ENCODE peak calls at places on chromosomes 5 and 9, in nine cellular contexts. M, O, C, Q, S, D, J, T and X are unnamed samples.

GRCh38 chr9:120985759-120986353 is 59.3 kb upstream of the TRAF1 start:
- DNase-seq in M (no peak), O (peak; percentile 58), C (peak; percentile 75), Q (no peak), S (peak; percentile 54), D (no peak), J (peak; percentile 28), T (peak; percentile 38), X (no peak)

GRCh38 chr9:108933231-108933630 is 693 bp downstream of the ELP1 start:
- DNase-seq in M (peak; percentile 0), O (peak; percentile 25), C (peak; percentile 2), Q (no peak), S (peak; percentile 31), D (no peak), J (peak; percentile 20), T (no peak), X (no peak)

GRCh38 chr5:108924457-108924961 is 176.8 kb downstream of the FER start:
- DNase-seq in M (no peak), O (no peak), C (peak; percentile 3), Q (no peak), S (no peak), D (no peak), J (no peak), T (no peak), X (peak; percentile 15)

GRCh38 chr5:35476046-35476445 is 141.6 kb upstream of the SPEF2 start:
- DNase-seq in M (no peak), O (no peak), C (no peak), Q (no peak), S (no peak), D (no peak), J (no peak), T (no peak), X (no peak)

GRCh38 chr5:179530069-179530998 is 20.0 kb upstream of the RUFY1 start:
- DNase-seq in M (peak; percentile 46), O (no peak), C (peak; percentile 68), Q (peak; percentile 86), S (no peak), D (peak; percentile 90), J (peak; percentile 33), T (no peak), X (peak; percentile 65)

GRCh38 chr5:154647760-154648143 is 107.4 kb upstream of the LARP1 start:
- DNase-seq in M (no peak), O (no peak), C (no peak), Q (no peak), S (no peak), D (no peak), J (no peak), T (no peak), X (no peak)

GRCh38 chr5:148805323-148806290 is 20.8 kb upstream of the ADRB2 start:
- DNase-seq in M (no peak), O (peak; percentile 63), C (no peak), Q (no peak), S (peak; percentile 59), D (peak; percentile 51), J (peak; percentile 52), T (no peak), X (no peak)

GRCh38 chr9:114059047-114059803 is 18.9 kb downstream of the AMBP start:
- DNase-seq in M (no peak), O (no peak), C (no peak), Q (no peak), S (no peak), D (peak; percentile 90), J (no peak), T (no peak), X (no peak)

GRCh38 chr5:79858097-79858723 is 132.9 kb downstream of the MTX3 start:
- DNase-seq in M (peak; percentile 79), O (peak; percentile 46), C (peak; percentile 64), Q (peak; percentile 92), S (peak; percentile 61), D (peak; percentile 96), J (peak; percentile 21), T (no peak), X (peak; percentile 66)

GRCh38 chr5:73434461-73434860 is 14.1 kb downstream of the FOXD1 start:
- DNase-seq in M (no peak), O (no peak), C (no peak), Q (no peak), S (no peak), D (no peak), J (no peak), T (no peak), X (no peak)

GRCh38 chr5:140554454-140554853 is 2.8 kb downstream of the SRA1 start:
- DNase-seq in M (no peak), O (no peak), C (no peak), Q (no peak), S (peak; percentile 73), D (no peak), J (peak; percentile 53), T (peak; percentile 27), X (no peak)

GRCh38 chr9:132946624-132947295 is 2.3 kb upstream of the TSC1 start:
- DNase-seq in M (no peak), O (peak; percentile 72), C (peak; percentile 35), Q (no peak), S (peak; percentile 37), D (no peak), J (peak; percentile 50), T (no peak), X (peak; percentile 7)

GRCh38 chr5:76669245-76669644 is 46.0 kb upstream of the F2RL2 start:
- DNase-seq in M (no peak), O (no peak), C (no peak), Q (no peak), S (no peak), D (no peak), J (no peak), T (no peak), X (no peak)

GRCh38 chr9:31253800-31254762 is 1130.4 kb upstream of the ACO1 start:
- DNase-seq in M (no peak), O (no peak), C (no peak), Q (no peak), S (no peak), D (peak; percentile 76), J (no peak), T (no peak), X (no peak)

GRCh38 chr5:74364507-74364906 is 276.0 kb downstream of the ENC1 start:
- DNase-seq in M (no peak), O (no peak), C (no peak), Q (no peak), S (no peak), D (no peak), J (no peak), T (no peak), X (no peak)

GRCh38 chr9:132241840-132242620 is 80.2 kb downstream of the NTNG2 start:
- DNase-seq in M (peak; percentile 46), O (peak; percentile 25), C (peak; percentile 61), Q (peak; percentile 82), S (no peak), D (peak; percentile 86), J (no peak), T (no peak), X (peak; percentile 46)

GRCh38 chr9:34379334-34380033 is 2.8 kb upstream of the MYORG start:
- DNase-seq in M (peak; percentile 91), O (peak; percentile 77), C (peak; percentile 86), Q (peak; percentile 95), S (peak; percentile 87), D (peak; percentile 97), J (peak; percentile 70), T (peak; percentile 49), X (peak; percentile 89)

GRCh38 chr9:6557883-6558282 is 87.6 kb downstream of the GLDC start:
- DNase-seq in M (no peak), O (no peak), C (peak; percentile 15), Q (no peak), S (no peak), D (peak; percentile 85), J (no peak), T (no peak), X (no peak)

GRCh38 chr5:143434261-143435206 is 31.0 kb upstream of the NR3C1 start:
- DNase-seq in M (peak; percentile 59), O (no peak), C (no peak), Q (peak; percentile 83), S (no peak), D (peak; percentile 63), J (no peak), T (no peak), X (peak; percentile 40)

GRCh38 chr5:181223041-181223728 is at the start of gene TRIM41:
- DNase-seq in M (peak; percentile 96), O (peak; percentile 95), C (peak; percentile 99), Q (peak; percentile 99), S (peak; percentile 92), D (peak; percentile 100), J (peak; percentile 99), T (peak; percentile 98), X (peak; percentile 93)

GRCh38 chr5:113201715-113202114 is 225.1 kb downstream of the DCP2 start:
- DNase-seq in M (no peak), O (no peak), C (no peak), Q (no peak), S (no peak), D (no peak), J (no peak), T (no peak), X (no peak)

GRCh38 chr9:135851748-135852147 is 55.6 kb downstream of the CAMSAP1 start:
- DNase-seq in M (no peak), O (no peak), C (no peak), Q (no peak), S (peak; percentile 77), D (no peak), J (no peak), T (no peak), X (no peak)

GRCh38 chr5:170562166-170562565 is 58.3 kb downstream of the KCNIP1 start:
- DNase-seq in M (no peak), O (no peak), C (no peak), Q (no peak), S (no peak), D (no peak), J (no peak), T (no peak), X (no peak)

GRCh38 chr5:218457-219289 is 553 bp downstream of the SDHA start:
- DNase-seq in M (no peak), O (peak; percentile 37), C (peak; percentile 69), Q (peak; percentile 73), S (peak; percentile 28), D (peak; percentile 88), J (no peak), T (no peak), X (peak; percentile 6)

GRCh38 chr5:21121213-21121612 is 1133.2 kb upstream of the CDH18 start:
- DNase-seq in M (no peak), O (no peak), C (no peak), Q (no peak), S (no peak), D (no peak), J (no peak), T (no peak), X (no peak)